ENCODE peak calls at places on chromosomes 4 and X, in nine cellular contexts. T, S, J, F, H, L, V, Y and W are unnamed samples.

GRCh38 chrX:989959-990510 is 222.4 kb downstream of the CRLF2 start:
- DNase-seq in T (peak), S (peak), J (no peak), F (peak), H (peak), L (peak), V (peak), Y (peak), W (peak)

GRCh38 chr4:39908284-39908683 is 69.4 kb downstream of the PDS5A start:
- DNase-seq in T (peak), S (no peak), J (no peak), F (no peak), H (no peak), L (no peak), V (no peak), Y (no peak), W (no peak)

GRCh38 chrX:150032742-150033141 is 94.5 kb upstream of the EOLA2 start:
- DNase-seq in T (peak), S (no peak), J (no peak), F (no peak), H (no peak), L (no peak), V (no peak), Y (no peak), W (no peak)

GRCh38 chr4:24831637-24832036 is 36.3 kb downstream of the SOD3 start:
- DNase-seq in T (no peak), S (no peak), J (no peak), F (no peak), H (no peak), L (no peak), V (no peak), Y (no peak), W (no peak)

GRCh38 chrX:103517246-103517645 is 2.0 kb downstream of the RAB40A start:
- DNase-seq in T (peak), S (no peak), J (no peak), F (no peak), H (no peak), L (no peak), V (no peak), Y (no peak), W (no peak)

GRCh38 chr4:105196523-105197145 is 50.0 kb downstream of the TET2 start:
- DNase-seq in T (peak), S (no peak), J (no peak), F (peak), H (peak), L (peak), V (no peak), Y (peak), W (no peak)

GRCh38 chr4:180810581-180810980 is 1432.6 kb upstream of the TENM3 start:
- DNase-seq in T (no peak), S (no peak), J (no peak), F (no peak), H (no peak), L (no peak), V (no peak), Y (no peak), W (no peak)

GRCh38 chr4:24646777-24647460 is 62.6 kb upstream of the DHX15 start:
- DNase-seq in T (no peak), S (no peak), J (no peak), F (no peak), H (no peak), L (no peak), V (no peak), Y (no peak), W (no peak)

GRCh38 chr4:168076989-168077725 is 15.2 kb upstream of the ANXA10 start:
- DNase-seq in T (peak), S (peak), J (peak), F (peak), H (peak), L (peak), V (peak), Y (peak), W (peak)

GRCh38 chr4:179114615-179115014 is 1672.4 kb upstream of the AGA start:
- DNase-seq in T (no peak), S (no peak), J (no peak), F (no peak), H (no peak), L (no peak), V (no peak), Y (no peak), W (no peak)

GRCh38 chrX:38089173-38089982 is 83.0 kb downstream of the SYTL5 start:
- DNase-seq in T (no peak), S (no peak), J (no peak), F (no peak), H (no peak), L (no peak), V (no peak), Y (no peak), W (no peak)

GRCh38 chrX:151920101-151920500 is 7.4 kb downstream of the MAGEA4 start:
- DNase-seq in T (no peak), S (no peak), J (no peak), F (no peak), H (no peak), L (no peak), V (no peak), Y (no peak), W (no peak)

GRCh38 chrX:106484233-106484632 is 127.5 kb upstream of the RADX start:
- DNase-seq in T (no peak), S (no peak), J (no peak), F (no peak), H (no peak), L (no peak), V (no peak), Y (peak), W (no peak)

GRCh38 chr4:104571341-104571740 is 76.6 kb upstream of the CXXC4 start:
- DNase-seq in T (no peak), S (no peak), J (no peak), F (no peak), H (no peak), L (no peak), V (peak), Y (no peak), W (no peak)

GRCh38 chr4:6873291-6873690 is 36.3 kb upstream of the TBC1D14 start:
- DNase-seq in T (no peak), S (no peak), J (no peak), F (peak), H (no peak), L (no peak), V (no peak), Y (no peak), W (no peak)

GRCh38 chrX:123339201-123339905 is 155.3 kb downstream of the GRIA3 start:
- DNase-seq in T (no peak), S (no peak), J (no peak), F (no peak), H (no peak), L (no peak), V (no peak), Y (no peak), W (no peak)

DNA sequence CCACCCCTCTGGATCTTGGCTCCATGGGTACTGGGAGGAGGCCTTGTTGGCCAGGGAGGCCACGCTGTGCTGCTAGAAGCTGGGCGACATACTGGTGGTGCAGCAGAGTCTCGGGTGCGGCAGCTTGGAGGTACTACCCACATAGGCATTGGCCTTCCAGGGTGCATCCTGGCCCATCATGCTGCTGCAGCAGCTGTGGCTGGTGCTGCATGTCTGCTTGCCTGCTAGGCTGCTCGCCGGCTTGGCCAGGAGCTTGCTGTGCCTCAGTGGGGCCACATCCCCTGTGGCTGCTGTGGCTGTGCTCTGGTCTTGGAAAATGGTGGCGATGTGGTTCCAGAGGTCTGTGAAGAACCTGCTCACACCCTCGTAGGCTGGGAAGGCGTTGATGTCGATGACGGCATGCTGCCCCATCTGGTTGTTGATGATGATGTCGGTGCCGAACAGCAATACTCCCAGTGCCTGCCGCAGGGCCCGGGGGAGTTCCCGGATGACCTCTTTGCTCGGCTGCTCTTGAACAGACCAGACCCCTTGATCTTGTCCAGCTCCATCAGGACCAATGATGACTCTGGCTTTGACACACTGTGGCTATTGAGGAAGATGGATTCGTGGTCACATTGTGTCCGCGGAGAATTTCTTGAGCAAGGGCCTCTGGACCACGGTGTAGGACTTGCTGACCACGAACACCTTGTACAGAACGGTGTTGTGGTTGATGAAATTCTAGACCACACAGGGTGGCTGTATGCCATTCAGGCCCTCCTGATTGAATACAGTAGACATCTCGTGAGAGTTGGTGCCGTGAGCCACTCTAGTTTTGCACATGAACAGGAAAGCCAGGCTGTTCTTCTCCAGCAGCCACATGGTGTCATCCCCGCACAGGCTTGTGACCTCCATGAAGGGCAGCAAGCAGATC is 11.8 kb downstream of the RBM10 start:
- DNase-seq in T (no peak), S (no peak), J (no peak), F (no peak), H (peak), L (no peak), V (no peak), Y (no peak), W (no peak)
- TF ChIP-seq POLR2A in T (no peak), S (no peak), J (no peak), F (no peak), H (no peak), L (no peak), V (no peak), Y (no peak), W (no peak)

DNA sequence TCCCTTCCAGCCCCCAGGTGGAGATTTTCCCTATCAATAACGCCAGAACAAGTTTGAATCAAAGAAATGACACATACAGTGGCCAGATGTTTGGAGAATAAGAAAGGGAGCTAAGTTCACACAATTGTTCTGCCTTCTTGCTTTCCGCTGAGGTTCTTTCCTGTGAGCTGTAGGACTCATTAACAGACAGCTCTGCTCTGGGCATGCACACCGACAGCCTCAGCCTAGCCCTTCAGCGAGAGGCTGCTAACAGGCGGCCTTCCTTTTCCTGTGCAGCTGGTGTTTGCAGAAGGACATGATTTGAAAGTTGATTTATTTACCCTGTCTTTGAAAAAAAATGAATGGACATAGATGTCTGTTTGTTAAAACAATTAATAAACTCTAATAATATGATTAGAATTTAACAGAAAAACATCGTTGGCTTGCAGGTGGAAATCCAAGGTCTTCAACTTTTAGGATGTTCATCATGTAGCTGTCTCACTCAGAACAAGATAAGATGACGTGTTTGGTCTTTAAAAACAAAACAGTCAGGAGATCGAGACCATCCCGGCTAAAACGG is 183.3 kb downstream of the KDR start:
- DNase-seq in T (no peak), S (no peak), J (no peak), F (no peak), H (no peak), L (no peak), V (no peak), Y (no peak), W (no peak)
- TF ChIP-seq POLR2A in T (no peak), S (no peak), J (no peak), F (no peak), H (no peak), L (no peak), V (no peak), Y (no peak), W (no peak)

GRCh38 chr4:167020410-167020809 is 213.9 kb downstream of the SPOCK3 start:
- DNase-seq in T (no peak), S (no peak), J (no peak), F (no peak), H (peak), L (no peak), V (no peak), Y (no peak), W (no peak)
- TF ChIP-seq POLR2A in T (no peak), S (no peak), J (no peak), F (no peak), H (no peak), L (no peak), V (no peak), Y (no peak), W (no peak)

GRCh38 chr4:15002659-15003440 is 569 bp downstream of the CPEB2 start:
- DNase-seq in T (peak), S (peak), J (peak), F (peak), H (peak), L (peak), V (no peak), Y (peak), W (peak)
- TF ChIP-seq POLR2A in T (peak), S (peak), J (no peak), F (peak), H (peak), L (peak), V (peak), Y (peak), W (peak)

GRCh38 chrX:40243699-40244098 is 145.9 kb upstream of the BCOR start:
- DNase-seq in T (no peak), S (no peak), J (no peak), F (no peak), H (no peak), L (no peak), V (no peak), Y (no peak), W (no peak)
- TF ChIP-seq POLR2A in T (no peak), S (no peak), J (no peak), F (no peak), H (no peak), L (no peak), V (no peak), Y (no peak), W (no peak)